ENCODE peak calls at places on chromosomes 5 and 9, in nine cellular contexts. One of them, this sample, is unnamed.

GRCh38 chr9:80622508-80622907 is 1050.7 kb downstream of the TLE4 start:
- DNase-seq in GM12878: no peak
- DNase-seq in tibial nerve: no peak
- DNase-seq in A549: no peak
- DNase-seq in transverse colon: no peak
- DNase-seq in suprapubic skin: no peak
- DNase-seq in upper lobe of left lung: no peak
- DNase-seq in SK-N-SH: no peak
- DNase-seq in sigmoid colon: no peak
- DNase-seq in this sample: no peak

GRCh38 chr5:56814361-56814962 is 887 bp upstream of the MAP3K1 start:
- DNase-seq in suprapubic skin: no peak
- DNase-seq in GM12878: no peak
- DNase-seq in sigmoid colon: no peak
- DNase-seq in transverse colon: peak
- DNase-seq in tibial nerve: no peak
- DNase-seq in upper lobe of left lung: peak
- DNase-seq in A549: peak
- DNase-seq in SK-N-SH: peak
- DNase-seq in this sample: peak

GRCh38 chr5:143073761-143074160 is 303.6 kb downstream of the ARHGAP26 start:
- DNase-seq in sigmoid colon: no peak
- DNase-seq in A549: no peak
- DNase-seq in GM12878: no peak
- DNase-seq in transverse colon: no peak
- DNase-seq in SK-N-SH: no peak
- DNase-seq in tibial nerve: no peak
- DNase-seq in suprapubic skin: no peak
- DNase-seq in upper lobe of left lung: no peak
- DNase-seq in this sample: no peak

GRCh38 chr9:107387401-107387800 is 102.2 kb downstream of the KLF4 start:
- DNase-seq in sigmoid colon: peak
- DNase-seq in GM12878: no peak
- DNase-seq in suprapubic skin: no peak
- DNase-seq in upper lobe of left lung: no peak
- DNase-seq in A549: no peak
- DNase-seq in transverse colon: no peak
- DNase-seq in SK-N-SH: no peak
- DNase-seq in tibial nerve: peak
- DNase-seq in this sample: peak

GRCh38 chr5:135100431-135100830 is 66.4 kb upstream of the PITX1 start:
- DNase-seq in tibial nerve: no peak
- DNase-seq in suprapubic skin: peak
- DNase-seq in upper lobe of left lung: no peak
- DNase-seq in GM12878: no peak
- DNase-seq in A549: no peak
- DNase-seq in SK-N-SH: no peak
- DNase-seq in sigmoid colon: no peak
- DNase-seq in transverse colon: no peak
- DNase-seq in this sample: no peak

GRCh38 chr9:132161743-132162187 is at the start of gene NTNG2:
- DNase-seq in GM12878: no peak
- DNase-seq in upper lobe of left lung: peak
- DNase-seq in tibial nerve: no peak
- DNase-seq in SK-N-SH: no peak
- DNase-seq in A549: no peak
- DNase-seq in suprapubic skin: no peak
- DNase-seq in transverse colon: no peak
- DNase-seq in sigmoid colon: no peak
- DNase-seq in this sample: no peak

GRCh38 chr5:40853632-40854192 is 12.5 kb downstream of the CARD6 start:
- DNase-seq in A549: no peak
- DNase-seq in transverse colon: no peak
- DNase-seq in tibial nerve: no peak
- DNase-seq in sigmoid colon: no peak
- DNase-seq in suprapubic skin: no peak
- DNase-seq in upper lobe of left lung: no peak
- DNase-seq in GM12878: no peak
- DNase-seq in SK-N-SH: no peak
- DNase-seq in this sample: no peak

GRCh38 chr9:98997580-98997979 is 53.9 kb downstream of the COL15A1 start:
- DNase-seq in upper lobe of left lung: no peak
- DNase-seq in GM12878: no peak
- DNase-seq in sigmoid colon: no peak
- DNase-seq in SK-N-SH: no peak
- DNase-seq in transverse colon: no peak
- DNase-seq in tibial nerve: no peak
- DNase-seq in suprapubic skin: no peak
- DNase-seq in A549: no peak
- DNase-seq in this sample: no peak

GRCh38 chr9:123927625-123928308 is 2.2 kb downstream of the DENND1A start:
- DNase-seq in GM12878: peak
- DNase-seq in tibial nerve: no peak
- DNase-seq in upper lobe of left lung: no peak
- DNase-seq in sigmoid colon: no peak
- DNase-seq in suprapubic skin: no peak
- DNase-seq in transverse colon: peak
- DNase-seq in A549: no peak
- DNase-seq in SK-N-SH: no peak
- DNase-seq in this sample: no peak

GRCh38 chr9:123926986-123927385 is 2.9 kb downstream of the DENND1A start:
- DNase-seq in SK-N-SH: no peak
- DNase-seq in transverse colon: no peak
- DNase-seq in GM12878: no peak
- DNase-seq in tibial nerve: no peak
- DNase-seq in A549: no peak
- DNase-seq in suprapubic skin: no peak
- DNase-seq in upper lobe of left lung: no peak
- DNase-seq in sigmoid colon: no peak
- DNase-seq in this sample: no peak

GRCh38 chr9:123928471-123929176 is 1.3 kb downstream of the DENND1A start:
- DNase-seq in SK-N-SH: peak
- DNase-seq in upper lobe of left lung: no peak
- DNase-seq in A549: no peak
- DNase-seq in tibial nerve: no peak
- DNase-seq in sigmoid colon: no peak
- DNase-seq in GM12878: no peak
- DNase-seq in transverse colon: no peak
- DNase-seq in suprapubic skin: no peak
- DNase-seq in this sample: no peak

GRCh38 chr9:123929870-123930831 is at the start of gene DENND1A:
- DNase-seq in GM12878: no peak
- DNase-seq in tibial nerve: peak
- DNase-seq in upper lobe of left lung: peak
- DNase-seq in transverse colon: peak
- DNase-seq in SK-N-SH: peak
- DNase-seq in suprapubic skin: peak
- DNase-seq in A549: peak
- DNase-seq in sigmoid colon: peak
- DNase-seq in this sample: peak

DNA sequence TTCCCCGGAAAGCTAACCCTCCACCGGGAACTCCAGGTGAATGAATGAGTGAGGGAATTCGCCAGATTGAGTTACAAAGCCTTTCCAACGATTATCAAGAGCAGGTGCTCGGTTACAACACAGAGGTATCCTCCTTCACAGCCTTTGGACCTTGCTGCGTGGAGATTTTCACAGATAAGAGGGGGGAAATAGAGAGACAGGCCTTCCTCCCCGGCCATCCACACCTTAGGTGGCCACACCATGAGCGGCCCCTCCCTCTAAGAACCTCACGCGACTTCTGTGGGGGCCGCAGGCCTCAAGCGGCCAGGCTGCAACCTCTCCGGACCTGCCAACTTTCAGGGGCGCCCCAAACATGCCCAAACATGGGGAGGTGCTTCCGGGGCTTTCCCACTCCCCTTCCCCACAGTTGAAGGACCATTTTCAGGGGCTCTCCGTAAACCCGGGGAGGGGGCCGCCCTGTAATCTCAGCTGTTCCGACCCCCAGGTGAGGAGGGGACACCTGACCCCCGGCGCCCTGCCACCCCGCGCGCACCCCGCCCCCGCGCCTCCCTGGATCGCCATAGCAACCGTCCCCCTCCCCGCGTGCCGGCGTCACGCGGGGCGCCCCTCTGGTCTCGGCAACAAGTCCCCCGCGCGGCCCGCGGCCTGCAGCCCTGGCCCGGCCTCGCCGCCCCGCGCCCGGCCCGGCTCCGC is 603 bp downstream of the DENND1A start:
- DNase-seq in sigmoid colon: no peak
- DNase-seq in GM12878: no peak
- DNase-seq in upper lobe of left lung: no peak
- DNase-seq in A549: no peak
- DNase-seq in suprapubic skin: peak
- DNase-seq in tibial nerve: no peak
- DNase-seq in transverse colon: peak
- DNase-seq in SK-N-SH: no peak
- DNase-seq in this sample: no peak
- TF ChIP-seq EP300 in sigmoid colon: no peak
- TF ChIP-seq EP300 in GM12878: no peak
- TF ChIP-seq EP300 in upper lobe of left lung: no peak
- TF ChIP-seq EP300 in A549: no peak
- TF ChIP-seq EP300 in suprapubic skin: no peak
- TF ChIP-seq EP300 in tibial nerve: no peak
- TF ChIP-seq EP300 in transverse colon: no peak
- TF ChIP-seq EP300 in SK-N-SH: no peak
- TF ChIP-seq EP300 in this sample: no peak

DNA sequence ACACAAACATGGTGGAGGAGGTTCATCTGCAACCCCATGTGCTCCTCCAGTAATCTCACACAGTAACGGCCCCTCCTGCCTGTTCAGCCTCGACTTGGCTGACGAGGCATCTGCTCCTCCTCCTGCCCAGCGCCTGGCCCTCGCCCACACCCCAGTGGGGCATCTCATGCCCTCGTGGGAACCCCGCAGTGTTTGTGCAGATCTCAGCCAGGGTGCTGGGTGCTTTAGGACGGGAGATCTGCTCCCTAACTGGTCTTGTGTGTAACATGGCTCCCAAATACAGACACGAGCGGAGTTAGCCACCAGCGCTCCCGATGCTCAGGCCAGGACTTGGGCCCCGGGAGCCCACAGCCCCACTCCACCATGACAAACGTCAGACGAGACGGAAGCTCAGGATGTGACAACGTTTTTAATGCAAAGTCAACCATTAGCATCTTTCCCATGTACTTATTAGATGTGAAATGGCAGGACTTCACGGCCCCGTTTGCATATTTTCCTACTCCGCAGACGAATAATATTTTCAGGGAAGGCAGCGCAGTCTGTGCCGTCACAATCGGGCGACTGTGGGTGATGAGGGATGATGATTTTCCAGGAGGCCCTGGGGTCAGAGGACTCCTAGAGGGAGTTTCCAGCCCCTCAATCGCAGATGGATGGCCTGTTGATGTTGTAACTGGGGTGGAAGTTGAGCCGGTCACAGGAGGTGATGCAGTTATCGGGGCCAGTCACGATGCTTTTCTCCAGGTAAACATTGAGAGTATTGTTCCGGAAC is 5.5 kb upstream of the MRPS2 start:
- DNase-seq in suprapubic skin: peak
- DNase-seq in transverse colon: no peak
- DNase-seq in tibial nerve: no peak
- DNase-seq in GM12878: no peak
- DNase-seq in upper lobe of left lung: peak
- DNase-seq in sigmoid colon: peak
- DNase-seq in SK-N-SH: no peak
- DNase-seq in A549: no peak
- DNase-seq in this sample: no peak
- TF ChIP-seq EP300 in suprapubic skin: no peak
- TF ChIP-seq EP300 in transverse colon: no peak
- TF ChIP-seq EP300 in tibial nerve: no peak
- TF ChIP-seq EP300 in GM12878: no peak
- TF ChIP-seq EP300 in upper lobe of left lung: no peak
- TF ChIP-seq EP300 in sigmoid colon: no peak
- TF ChIP-seq EP300 in SK-N-SH: no peak
- TF ChIP-seq EP300 in A549: no peak
- TF ChIP-seq EP300 in this sample: no peak

GRCh38 chr9:88169700-88170099 is 31.4 kb upstream of the SPATA31C2 start:
- DNase-seq in GM12878: no peak
- DNase-seq in suprapubic skin: no peak
- DNase-seq in transverse colon: no peak
- DNase-seq in sigmoid colon: no peak
- DNase-seq in A549: peak
- DNase-seq in SK-N-SH: no peak
- DNase-seq in upper lobe of left lung: no peak
- DNase-seq in tibial nerve: no peak
- DNase-seq in this sample: no peak

GRCh38 chr9:88179080-88179521 is 40.8 kb upstream of the SPATA31C2 start:
- DNase-seq in tibial nerve: no peak
- DNase-seq in upper lobe of left lung: peak
- DNase-seq in A549: no peak
- DNase-seq in GM12878: no peak
- DNase-seq in SK-N-SH: no peak
- DNase-seq in sigmoid colon: no peak
- DNase-seq in transverse colon: peak
- DNase-seq in suprapubic skin: no peak
- DNase-seq in this sample: no peak

GRCh38 chr9:88177343-88177742 is 39.1 kb upstream of the SPATA31C2 start:
- DNase-seq in suprapubic skin: no peak
- DNase-seq in tibial nerve: no peak
- DNase-seq in A549: no peak
- DNase-seq in upper lobe of left lung: no peak
- DNase-seq in transverse colon: no peak
- DNase-seq in SK-N-SH: no peak
- DNase-seq in sigmoid colon: no peak
- DNase-seq in GM12878: no peak
- DNase-seq in this sample: no peak

GRCh38 chr9:88173378-88173999 is 35.2 kb upstream of the SPATA31C2 start:
- DNase-seq in GM12878: no peak
- DNase-seq in sigmoid colon: no peak
- DNase-seq in suprapubic skin: no peak
- DNase-seq in upper lobe of left lung: no peak
- DNase-seq in A549: peak
- DNase-seq in transverse colon: peak
- DNase-seq in tibial nerve: no peak
- DNase-seq in SK-N-SH: peak
- DNase-seq in this sample: no peak

DNA sequence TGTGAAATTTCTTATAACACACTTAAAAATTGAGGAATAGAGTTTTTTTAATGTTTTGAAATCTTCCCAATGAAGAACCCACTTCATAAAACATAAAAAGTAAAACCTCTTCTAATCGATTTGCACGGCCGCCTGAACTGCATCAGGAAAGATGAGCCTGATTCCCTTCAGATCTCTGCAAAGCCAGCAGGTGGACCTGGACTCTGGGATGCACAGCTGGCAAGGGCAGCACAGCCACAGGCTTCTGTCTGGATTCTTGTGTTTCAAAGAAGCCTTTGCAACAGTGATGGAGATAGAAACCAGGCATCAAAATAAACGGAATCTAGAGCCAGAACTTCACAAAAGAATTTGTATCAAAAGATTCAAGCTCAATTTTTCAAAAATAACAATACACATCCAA is 36.0 kb upstream of the SPATA31C2 start:
- DNase-seq in suprapubic skin: no peak
- DNase-seq in upper lobe of left lung: no peak
- DNase-seq in sigmoid colon: no peak
- DNase-seq in SK-N-SH: peak
- DNase-seq in transverse colon: no peak
- DNase-seq in GM12878: no peak
- DNase-seq in tibial nerve: no peak
- DNase-seq in A549: peak
- DNase-seq in this sample: no peak
- TF ChIP-seq EP300 in suprapubic skin: no peak
- TF ChIP-seq EP300 in upper lobe of left lung: no peak
- TF ChIP-seq EP300 in sigmoid colon: no peak
- TF ChIP-seq EP300 in SK-N-SH: no peak
- TF ChIP-seq EP300 in transverse colon: no peak
- TF ChIP-seq EP300 in GM12878: no peak
- TF ChIP-seq EP300 in tibial nerve: no peak
- TF ChIP-seq EP300 in A549: no peak
- TF ChIP-seq EP300 in this sample: no peak

GRCh38 chr5:43215073-43215631 is 23.1 kb downstream of the NIM1K start:
- DNase-seq in upper lobe of left lung: peak
- DNase-seq in SK-N-SH: no peak
- DNase-seq in suprapubic skin: no peak
- DNase-seq in GM12878: no peak
- DNase-seq in A549: no peak
- DNase-seq in tibial nerve: no peak
- DNase-seq in sigmoid colon: no peak
- DNase-seq in transverse colon: no peak
- DNase-seq in this sample: no peak
- TF ChIP-seq EP300 in upper lobe of left lung: peak
- TF ChIP-seq EP300 in SK-N-SH: no peak
- TF ChIP-seq EP300 in suprapubic skin: no peak
- TF ChIP-seq EP300 in GM12878: no peak
- TF ChIP-seq EP300 in A549: no peak
- TF ChIP-seq EP300 in tibial nerve: no peak
- TF ChIP-seq EP300 in sigmoid colon: no peak
- TF ChIP-seq EP300 in transverse colon: no peak
- TF ChIP-seq EP300 in this sample: no peak

This sample was measured in stomach.